ENCODE peak calls at places on chromosome 16, in five cellular contexts. One of them, this sample, is unnamed. For H3K4me1 and H3K9me3, the result is how much of the 10 kb centered on the place peaks cover.

GRCh38 chr16:59146140-59146539 is 412.0 kb upstream of the GOT2 start:
- DNase-seq in SK-N-SH: no peak
- DNase-seq in stomach: no peak
- DNase-seq in Panc1: no peak
- DNase-seq in breast epithelium: no peak
- DNase-seq in this sample: no peak

GRCh38 chr16:68732068-68732680 is 4.9 kb upstream of the CDH1 start:
- DNase-seq in SK-N-SH: peak
- DNase-seq in stomach: peak
- DNase-seq in Panc1: no peak
- DNase-seq in breast epithelium: peak
- DNase-seq in this sample: peak

GRCh38 chr16:57042157-57043111 is 49.9 kb upstream of the CPNE2 start:
- DNase-seq in SK-N-SH: no peak
- DNase-seq in stomach: no peak
- DNase-seq in Panc1: no peak
- DNase-seq in breast epithelium: no peak
- DNase-seq in this sample: peak

GRCh38 chr16:26787924-26788323 is 278.8 kb upstream of the C16orf82 start:
- DNase-seq in SK-N-SH: peak
- DNase-seq in stomach: no peak
- DNase-seq in Panc1: no peak
- DNase-seq in breast epithelium: no peak
- DNase-seq in this sample: no peak

GRCh38 chr16:4882633-4883285 is 35.5 kb downstream of the UBN1 start:
- DNase-seq in SK-N-SH: peak
- DNase-seq in stomach: peak
- DNase-seq in Panc1: peak
- DNase-seq in breast epithelium: peak
- DNase-seq in this sample: no peak

GRCh38 chr16:50310308-50311133 is 44.2 kb downstream of the ADCY7 start:
- DNase-seq in SK-N-SH: peak
- DNase-seq in stomach: peak
- DNase-seq in Panc1: no peak
- DNase-seq in breast epithelium: peak
- DNase-seq in this sample: no peak

GRCh38 chr16:5615868-5616642 is 518.5 kb upstream of the EEF2KMT start:
- DNase-seq in SK-N-SH: peak
- DNase-seq in stomach: peak
- DNase-seq in Panc1: no peak
- DNase-seq in breast epithelium: peak
- DNase-seq in this sample: peak

GRCh38 chr16:11354733-11355574 is 9.7 kb downstream of the RMI2 start:
- DNase-seq in SK-N-SH: no peak
- DNase-seq in stomach: no peak
- DNase-seq in Panc1: no peak
- DNase-seq in breast epithelium: no peak
- DNase-seq in this sample: peak

GRCh38 chr16:70614208-70614951 is 32.0 kb upstream of the IL34 start:
- DNase-seq in SK-N-SH: no peak
- DNase-seq in stomach: no peak
- DNase-seq in Panc1: no peak
- DNase-seq in breast epithelium: no peak
- DNase-seq in this sample: no peak

GRCh38 chr16:35750157-35750689 is 2290.8 kb downstream of the TP53TG3F start:
- DNase-seq in SK-N-SH: no peak
- DNase-seq in stomach: no peak
- DNase-seq in Panc1: no peak
- DNase-seq in breast epithelium: no peak
- DNase-seq in this sample: no peak

GRCh38 chr16:15599303-15600070 is 43.5 kb downstream of the MARF1 start:
- DNase-seq in SK-N-SH: no peak
- DNase-seq in stomach: no peak
- DNase-seq in Panc1: no peak
- DNase-seq in breast epithelium: no peak
- DNase-seq in this sample: no peak

GRCh38 chr16:20844054-20844453 is 37.7 kb downstream of the REXO5 start:
- DNase-seq in SK-N-SH: no peak
- DNase-seq in stomach: no peak
- DNase-seq in Panc1: no peak
- DNase-seq in breast epithelium: no peak
- DNase-seq in this sample: no peak

GRCh38 chr16:54239441-54239840 is 47.1 kb downstream of the IRX3 start:
- DNase-seq in SK-N-SH: no peak
- DNase-seq in stomach: no peak
- DNase-seq in Panc1: no peak
- DNase-seq in breast epithelium: no peak
- DNase-seq in this sample: no peak

GRCh38 chr16:14026572-14026971 is 44.5 kb upstream of the MRTFB start:
- DNase-seq in SK-N-SH: no peak
- DNase-seq in stomach: no peak
- DNase-seq in Panc1: no peak
- DNase-seq in breast epithelium: no peak
- DNase-seq in this sample: no peak

GRCh38 chr16:46974352-46974751 is 878 bp upstream of the DNAJA2 start:
- DNase-seq in SK-N-SH: peak
- DNase-seq in stomach: no peak
- DNase-seq in Panc1: no peak
- DNase-seq in breast epithelium: no peak
- DNase-seq in this sample: no peak

GRCh38 chr16:87681990-87682570 is 79.8 kb downstream of the JPH3 start:
- DNase-seq in SK-N-SH: no peak
- DNase-seq in stomach: no peak
- DNase-seq in Panc1: no peak
- DNase-seq in breast epithelium: no peak
- DNase-seq in this sample: no peak

GRCh38 chr16:81566245-81567007 is 121.8 kb downstream of the CMIP start:
- DNase-seq in SK-N-SH: no peak
- DNase-seq in stomach: no peak
- DNase-seq in Panc1: no peak
- DNase-seq in breast epithelium: no peak
- DNase-seq in this sample: no peak

GRCh38 chr16:53913920-53914319 is 210.0 kb downstream of the FTO start:
- DNase-seq in SK-N-SH: no peak
- DNase-seq in stomach: no peak
- DNase-seq in Panc1: no peak
- DNase-seq in breast epithelium: no peak
- DNase-seq in this sample: no peak

GRCh38 chr16:65121870-65122723 is at the start of gene CDH11:
- DNase-seq in SK-N-SH: peak
- DNase-seq in stomach: peak
- DNase-seq in Panc1: no peak
- DNase-seq in breast epithelium: no peak
- DNase-seq in this sample: peak

GRCh38 chr16:17241264-17241835 is 229.4 kb downstream of the XYLT1 start:
- DNase-seq in SK-N-SH: no peak
- DNase-seq in stomach: no peak
- DNase-seq in Panc1: no peak
- DNase-seq in breast epithelium: no peak
- DNase-seq in this sample: no peak

DNA sequence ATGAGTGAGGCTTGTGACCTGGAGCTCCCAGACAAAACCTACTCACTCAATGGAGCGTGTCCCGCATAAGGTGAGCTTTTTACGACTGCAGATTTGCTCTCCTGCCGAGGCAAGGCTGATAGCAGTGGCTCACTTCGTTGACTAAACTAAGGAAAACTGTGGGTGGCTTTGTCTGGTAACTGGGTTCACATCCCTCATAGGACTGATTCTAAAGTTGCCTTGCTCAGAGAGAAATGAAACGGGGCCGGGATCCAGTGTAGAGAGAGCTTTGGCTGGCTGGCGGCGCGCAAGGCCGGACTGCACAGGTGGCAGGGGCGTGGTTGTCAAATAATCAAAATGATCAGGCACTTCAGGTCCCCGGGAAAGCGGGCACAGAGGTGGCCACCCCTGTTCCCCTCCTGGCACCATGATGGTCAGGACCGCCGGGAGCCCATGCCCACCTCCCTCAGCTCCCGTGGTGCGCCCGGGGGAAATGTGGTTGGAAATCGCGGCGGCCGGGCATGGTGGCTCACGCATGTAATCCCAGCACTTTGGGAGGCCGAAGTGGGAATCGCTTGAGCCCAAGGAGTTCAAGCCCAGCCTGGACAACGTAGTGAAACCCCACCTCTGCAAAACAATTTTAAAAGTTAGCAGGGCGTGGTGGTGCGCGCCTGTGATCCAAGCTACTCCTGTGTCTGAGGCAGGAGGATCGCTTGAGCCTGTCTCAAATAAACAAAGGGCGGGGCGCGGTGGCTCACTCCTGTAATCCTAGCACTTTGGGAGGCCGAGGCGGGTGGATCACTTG is 26.6 kb upstream of the OR1F1 start:
- DNase-seq in SK-N-SH: no peak
- DNase-seq in stomach: no peak
- DNase-seq in Panc1: no peak
- DNase-seq in breast epithelium: no peak
- DNase-seq in this sample: peak
- H3K4me1 ChIP-seq in SK-N-SH: under half
- H3K4me1 ChIP-seq in stomach: under half
- H3K4me1 ChIP-seq in Panc1: under half
- H3K4me1 ChIP-seq in breast epithelium: under half
- H3K4me1 ChIP-seq in this sample: under half

DNA sequence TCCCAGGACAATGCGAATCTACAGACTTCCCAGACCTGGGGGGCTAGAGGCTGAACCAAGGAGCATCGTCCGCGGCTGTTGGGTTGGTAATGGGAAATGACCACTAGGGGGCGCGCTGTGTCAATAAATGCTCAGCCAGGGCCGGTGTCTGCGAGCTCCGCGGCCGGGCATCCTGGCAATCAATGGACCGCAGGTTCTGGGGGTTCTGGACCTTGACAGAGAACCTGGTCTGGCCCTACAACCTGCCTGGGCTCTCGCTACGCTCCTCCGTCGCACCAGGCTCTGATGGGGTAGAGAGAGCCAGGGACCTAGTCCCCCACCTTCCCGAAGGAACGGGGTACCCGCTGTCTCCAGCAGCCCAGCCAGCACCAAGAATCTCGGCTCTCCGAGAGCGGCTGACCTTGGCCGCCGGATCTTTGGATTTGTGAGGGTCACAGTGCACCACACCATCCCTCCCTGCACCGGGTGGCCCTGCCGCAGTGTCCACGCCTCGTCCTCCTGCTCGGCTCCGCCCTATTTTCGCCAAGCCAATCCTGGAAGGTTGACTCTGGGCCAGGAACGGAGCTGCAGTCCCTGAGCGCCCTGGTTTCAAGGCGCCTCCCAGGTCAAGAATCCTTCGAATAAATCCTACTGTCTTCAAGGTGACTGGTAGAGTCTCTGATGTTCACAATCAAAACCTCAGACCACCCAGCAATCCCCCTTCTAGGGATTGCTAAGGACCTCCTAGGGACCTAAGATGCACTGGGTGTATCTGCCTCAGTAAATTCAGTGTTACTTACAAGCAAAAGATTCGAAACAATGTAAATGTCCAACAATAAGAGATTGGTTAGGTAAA is 20.3 kb upstream of the BEAN1 start:
- DNase-seq in SK-N-SH: peak
- DNase-seq in stomach: peak
- DNase-seq in Panc1: peak
- DNase-seq in breast epithelium: peak
- DNase-seq in this sample: peak
- TF ChIP-seq POLR2AphosphoS5 in SK-N-SH: no peak
- TF ChIP-seq POLR2AphosphoS5 in stomach: no peak
- TF ChIP-seq POLR2AphosphoS5 in Panc1: no peak
- TF ChIP-seq POLR2AphosphoS5 in breast epithelium: peak
- TF ChIP-seq POLR2AphosphoS5 in this sample: no peak

DNA sequence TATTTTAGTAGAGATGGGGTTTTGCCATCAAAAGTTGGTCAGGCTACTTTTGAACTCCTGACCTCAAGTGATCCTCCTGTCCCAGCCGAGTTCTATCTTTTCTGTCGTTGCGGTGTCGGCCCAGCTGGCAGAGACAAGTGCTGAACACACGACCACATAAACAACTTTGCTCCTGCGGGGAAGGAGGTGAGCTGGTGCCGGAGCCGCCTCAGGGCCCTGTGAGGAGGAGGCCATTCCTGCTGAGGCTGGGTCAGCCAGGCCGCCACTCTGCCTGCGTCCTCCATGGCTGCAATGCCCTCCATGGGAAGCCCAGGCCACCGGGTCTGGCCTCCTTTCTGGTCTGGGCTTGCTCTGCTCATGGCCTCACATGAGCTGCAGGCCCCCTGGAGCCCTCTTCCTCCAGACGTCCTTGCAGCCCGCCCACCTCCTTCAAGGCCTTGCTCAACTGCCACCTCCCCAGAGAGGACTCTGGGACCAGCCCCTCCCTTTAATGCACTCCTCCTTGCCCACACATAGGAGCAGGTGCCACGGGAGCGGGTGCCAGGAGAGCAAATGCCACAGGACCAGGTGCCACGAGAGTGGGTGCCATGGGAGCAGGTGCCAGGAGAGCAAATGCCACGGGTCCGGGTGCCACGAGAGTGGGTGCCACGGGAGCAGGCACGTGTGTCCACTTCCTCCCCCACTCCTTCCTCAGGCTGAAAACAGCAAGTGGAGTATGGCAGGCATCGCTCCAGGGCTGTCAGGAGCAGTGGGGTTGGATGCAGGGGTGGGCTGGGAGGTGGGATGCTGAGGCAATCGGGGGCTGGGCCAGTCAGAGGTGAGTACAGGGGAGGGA is 28.4 kb upstream of the CBFA2T3 start:
- DNase-seq in SK-N-SH: no peak
- DNase-seq in stomach: no peak
- DNase-seq in Panc1: no peak
- DNase-seq in breast epithelium: no peak
- DNase-seq in this sample: no peak
- H3K9me3 ChIP-seq in SK-N-SH: under half
- H3K9me3 ChIP-seq in stomach: under half
- H3K9me3 ChIP-seq in Panc1: under half
- H3K9me3 ChIP-seq in breast epithelium: under half
- H3K9me3 ChIP-seq in this sample: under half

GRCh38 chr16:71914802-71915201 is 19.5 kb downstream of the IST1 start:
- DNase-seq in SK-N-SH: no peak
- DNase-seq in stomach: no peak
- DNase-seq in Panc1: no peak
- DNase-seq in breast epithelium: no peak
- DNase-seq in this sample: no peak

GRCh38 chr16:71912483-71912882 is 17.2 kb downstream of the IST1 start:
- DNase-seq in SK-N-SH: no peak
- DNase-seq in stomach: no peak
- DNase-seq in Panc1: no peak
- DNase-seq in breast epithelium: no peak
- DNase-seq in this sample: no peak

GRCh38 chr16:71917900-71918299 is 22.6 kb downstream of the IST1 start:
- DNase-seq in SK-N-SH: no peak
- DNase-seq in stomach: no peak
- DNase-seq in Panc1: no peak
- DNase-seq in breast epithelium: no peak
- DNase-seq in this sample: no peak

GRCh38 chr16:71916397-71916920 is 21.1 kb downstream of the IST1 start:
- DNase-seq in SK-N-SH: no peak
- DNase-seq in stomach: no peak
- DNase-seq in Panc1: no peak
- DNase-seq in breast epithelium: no peak
- DNase-seq in this sample: no peak

DNA sequence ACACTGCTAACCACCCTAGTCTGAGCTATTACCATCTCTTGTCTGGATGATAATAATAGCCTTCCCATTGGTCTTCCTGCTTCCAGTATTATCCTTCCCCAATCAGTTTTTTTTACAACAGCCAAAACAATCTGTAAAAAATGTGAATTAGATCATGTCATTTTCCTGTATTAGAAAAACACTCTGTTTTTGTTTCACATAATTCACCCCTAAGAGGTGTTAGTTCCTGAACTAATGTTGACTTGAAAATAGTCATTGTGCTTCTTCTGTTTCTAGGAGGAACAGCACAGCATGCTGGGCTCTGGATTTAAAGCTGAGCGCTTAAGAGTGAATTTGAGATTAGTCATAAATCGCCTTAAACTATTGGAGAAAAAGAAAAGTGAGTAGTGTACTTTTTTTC is 20.0 kb downstream of the IST1 start:
- DNase-seq in SK-N-SH: no peak
- DNase-seq in stomach: no peak
- DNase-seq in Panc1: no peak
- DNase-seq in breast epithelium: no peak
- DNase-seq in this sample: no peak
- H3K4me1 ChIP-seq in SK-N-SH: under half
- H3K4me1 ChIP-seq in stomach: half or more
- H3K4me1 ChIP-seq in Panc1: under half
- H3K4me1 ChIP-seq in breast epithelium: under half
- H3K4me1 ChIP-seq in this sample: under half

This sample was measured in transverse colon.